ENCODE peak calls at places on chromosomes 13 and 19, in nine cellular contexts. A is nucleus accumbens; R is AG09309; Q is BE2C; K is GM20000; B is posterior cingulate gyrus; T is right cardiac atrium; W is stimulated activated CD8-positive, alpha-beta memory T cell treated with anti-CD3 and anti-CD28 coated beads, Interleukin-7, amount 100 ng/mL, for 1 hour; F is T-helper 1 cell. L is an unnamed sample.

GRCh38 chr13:51841732-51842131 is 3.2 kb downstream of the TMEM272 start:
- DNase-seq in A (no peak), R (no peak), Q (no peak), K (no peak), B (no peak), T (no peak), W (no peak), F (no peak), L (no peak)

GRCh38 chr13:23321534-23322241 is 111.8 kb downstream of the SACS start:
- DNase-seq in A (no peak), R (peak), Q (peak), K (peak), B (no peak), T (peak), W (no peak), F (no peak), L (peak)

GRCh38 chr13:111584101-111584500 is 263.7 kb downstream of the TEX29 start:
- DNase-seq in A (no peak), R (no peak), Q (no peak), K (no peak), B (no peak), T (no peak), W (no peak), F (no peak), L (no peak)

GRCh38 chr13:110616103-110617101 is 1.1 kb downstream of the NAXD start:
- DNase-seq in A (no peak), R (no peak), Q (no peak), K (peak), B (peak), T (no peak), W (no peak), F (no peak), L (peak)

GRCh38 chr13:111051656-111052232 is 63.4 kb upstream of the ARHGEF7 start:
- DNase-seq in A (no peak), R (no peak), Q (peak), K (no peak), B (no peak), T (no peak), W (no peak), F (no peak), L (no peak)

GRCh38 chr13:25469179-25469545 is 97.4 kb downstream of the ATP8A2 start:
- DNase-seq in A (no peak), R (no peak), Q (no peak), K (no peak), B (no peak), T (no peak), W (no peak), F (no peak), L (no peak)

GRCh38 chr13:106874308-106874707 is 306.4 kb upstream of the ARGLU1 start:
- DNase-seq in A (no peak), R (no peak), Q (no peak), K (no peak), B (no peak), T (no peak), W (no peak), F (no peak), L (no peak)

GRCh38 chr19:48874309-48875135 is 2.3 kb downstream of the PPP1R15A start:
- DNase-seq in A (no peak), R (no peak), Q (peak), K (no peak), B (no peak), T (peak), W (no peak), F (no peak), L (no peak)

GRCh38 chr13:59121507-59121906 is 1042.2 kb downstream of the DIAPH3 start:
- DNase-seq in A (no peak), R (no peak), Q (no peak), K (no peak), B (no peak), T (no peak), W (no peak), F (no peak), L (no peak)

GRCh38 chr19:38034153-38034835 is 127.3 kb downstream of the SIPA1L3 start:
- DNase-seq in A (no peak), R (no peak), Q (no peak), K (peak), B (no peak), T (no peak), W (no peak), F (no peak), L (no peak)

GRCh38 chr19:4589579-4590410 is 30.3 kb upstream of the SEMA6B start:
- DNase-seq in A (no peak), R (no peak), Q (peak), K (peak), B (no peak), T (peak), W (no peak), F (no peak), L (no peak)

GRCh38 chr13:100069278-100069677 is 19.6 kb upstream of the PCCA start:
- DNase-seq in A (no peak), R (peak), Q (no peak), K (no peak), B (no peak), T (no peak), W (no peak), F (no peak), L (no peak)

GRCh38 chr13:31115616-31116015 is 46.1 kb downstream of the HSPH1 start:
- DNase-seq in A (no peak), R (no peak), Q (no peak), K (no peak), B (no peak), T (no peak), W (no peak), F (no peak), L (no peak)

GRCh38 chr19:38912600-38913514 is 871 bp upstream of the CCER2 start:
- DNase-seq in A (no peak), R (no peak), Q (no peak), K (no peak), B (no peak), T (peak), W (no peak), F (no peak), L (no peak)